ENCODE peak calls at places on chromosomes 11 and 22, in ten cellular contexts. One of them, this sample, is unnamed.

GRCh38 chr11:83537131-83537610 is 251.0 kb upstream of the CCDC90B start:
- DNase-seq in A549: no peak
- DNase-seq in AG09309: no peak
- DNase-seq in psoas muscle: no peak
- DNase-seq in Panc1: no peak
- DNase-seq in mucosa of descending colon: no peak
- DNase-seq in lung: no peak
- DNase-seq in brain microvascular endothelial cell: no peak
- DNase-seq in BE2C: no peak
- DNase-seq in mammary epithelial cell: no peak
- DNase-seq in this sample: no peak

GRCh38 chr11:31802609-31802989 is 8.5 kb downstream of the PAX6 start:
- DNase-seq in BE2C: no peak
- DNase-seq in A549: no peak
- DNase-seq in mucosa of descending colon: no peak
- DNase-seq in psoas muscle: no peak
- DNase-seq in mammary epithelial cell: no peak
- DNase-seq in Panc1: no peak
- DNase-seq in brain microvascular endothelial cell: no peak
- DNase-seq in lung: no peak
- DNase-seq in AG09309: no peak
- DNase-seq in this sample: no peak

GRCh38 chr22:39496131-39496838 is 5.8 kb upstream of the MIEF1 start:
- DNase-seq in brain microvascular endothelial cell: peak
- DNase-seq in psoas muscle: peak
- DNase-seq in Panc1: no peak
- DNase-seq in BE2C: peak
- DNase-seq in AG09309: no peak
- DNase-seq in A549: peak
- DNase-seq in mammary epithelial cell: peak
- DNase-seq in lung: peak
- DNase-seq in mucosa of descending colon: peak
- DNase-seq in this sample: peak

GRCh38 chr11:104076455-104076854 is 40.0 kb downstream of the DDI1 start:
- DNase-seq in mammary epithelial cell: peak
- DNase-seq in A549: no peak
- DNase-seq in AG09309: no peak
- DNase-seq in Panc1: no peak
- DNase-seq in BE2C: no peak
- DNase-seq in brain microvascular endothelial cell: no peak
- DNase-seq in psoas muscle: no peak
- DNase-seq in mucosa of descending colon: no peak
- DNase-seq in lung: no peak
- DNase-seq in this sample: no peak

GRCh38 chr11:35145249-35145648 is 6.3 kb downstream of the CD44 start:
- DNase-seq in AG09309: no peak
- DNase-seq in Panc1: no peak
- DNase-seq in BE2C: no peak
- DNase-seq in psoas muscle: peak
- DNase-seq in brain microvascular endothelial cell: peak
- DNase-seq in A549: no peak
- DNase-seq in lung: no peak
- DNase-seq in mucosa of descending colon: peak
- DNase-seq in mammary epithelial cell: no peak
- DNase-seq in this sample: no peak

GRCh38 chr11:58775066-58775708 is 43.4 kb upstream of the GLYAT start:
- DNase-seq in lung: no peak
- DNase-seq in mammary epithelial cell: no peak
- DNase-seq in mucosa of descending colon: no peak
- DNase-seq in Panc1: no peak
- DNase-seq in AG09309: no peak
- DNase-seq in BE2C: no peak
- DNase-seq in psoas muscle: no peak
- DNase-seq in brain microvascular endothelial cell: no peak
- DNase-seq in A549: no peak
- DNase-seq in this sample: no peak

GRCh38 chr22:43753718-43754117 is 58.4 kb downstream of the EFCAB6 start:
- DNase-seq in lung: no peak
- DNase-seq in mammary epithelial cell: no peak
- DNase-seq in mucosa of descending colon: no peak
- DNase-seq in AG09309: no peak
- DNase-seq in BE2C: no peak
- DNase-seq in Panc1: no peak
- DNase-seq in brain microvascular endothelial cell: no peak
- DNase-seq in psoas muscle: no peak
- DNase-seq in A549: no peak
- DNase-seq in this sample: no peak

GRCh38 chr11:86749376-86749775 is 51.0 kb upstream of the PRSS23 start:
- DNase-seq in A549: no peak
- DNase-seq in psoas muscle: no peak
- DNase-seq in mucosa of descending colon: no peak
- DNase-seq in lung: no peak
- DNase-seq in Panc1: no peak
- DNase-seq in AG09309: no peak
- DNase-seq in brain microvascular endothelial cell: no peak
- DNase-seq in BE2C: no peak
- DNase-seq in mammary epithelial cell: no peak
- DNase-seq in this sample: no peak

GRCh38 chr11:5767056-5767455 is 13.0 kb downstream of the OR52N4 start:
- DNase-seq in BE2C: no peak
- DNase-seq in mucosa of descending colon: no peak
- DNase-seq in Panc1: no peak
- DNase-seq in AG09309: no peak
- DNase-seq in lung: no peak
- DNase-seq in mammary epithelial cell: no peak
- DNase-seq in A549: no peak
- DNase-seq in brain microvascular endothelial cell: no peak
- DNase-seq in psoas muscle: no peak
- DNase-seq in this sample: no peak

GRCh38 chr11:71339178-71339881 is 87.0 kb upstream of the SHANK2 start:
- DNase-seq in psoas muscle: peak
- DNase-seq in mammary epithelial cell: peak
- DNase-seq in A549: no peak
- DNase-seq in mucosa of descending colon: no peak
- DNase-seq in AG09309: no peak
- DNase-seq in Panc1: no peak
- DNase-seq in BE2C: no peak
- DNase-seq in brain microvascular endothelial cell: no peak
- DNase-seq in lung: no peak
- DNase-seq in this sample: peak

DNA sequence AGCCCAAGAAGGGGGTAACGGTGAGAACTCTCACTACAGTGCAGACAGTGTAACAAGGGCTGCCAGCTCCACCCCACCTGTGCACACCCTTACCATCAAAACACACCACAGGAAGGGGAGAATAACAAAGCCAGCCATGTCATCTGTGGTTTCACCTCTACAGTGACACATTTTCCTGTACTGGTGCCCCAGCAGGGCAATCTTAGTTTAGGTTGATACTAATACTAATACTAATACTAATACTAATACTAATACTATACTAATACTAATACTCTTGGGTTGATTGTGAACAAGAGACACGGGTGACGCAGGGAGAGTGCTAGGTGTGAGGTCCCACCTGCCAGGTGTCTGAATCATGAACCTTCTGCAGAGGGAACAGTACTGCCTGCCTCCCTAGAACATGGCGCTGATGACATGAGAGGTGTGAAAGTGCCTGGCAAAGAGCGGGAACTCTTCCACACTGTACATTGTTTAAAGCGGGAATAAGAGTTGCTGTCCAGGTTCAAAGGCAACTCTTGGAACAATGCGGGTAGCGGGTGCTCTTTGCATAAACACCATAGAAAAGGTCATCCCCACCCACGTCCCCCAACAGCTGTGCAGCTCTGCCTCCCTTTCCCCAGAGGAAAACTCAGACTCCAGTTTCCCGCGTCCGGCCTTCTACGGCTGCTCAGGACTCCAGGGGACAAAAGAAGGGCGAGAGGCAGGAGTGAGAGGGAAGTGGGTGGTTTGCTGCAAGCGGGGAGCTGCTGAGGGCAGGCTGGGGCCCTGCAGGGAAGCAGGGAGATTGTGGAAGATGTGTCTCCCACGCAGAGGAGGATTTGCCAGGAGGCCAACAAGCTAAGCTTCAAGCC is 25.0 kb upstream of the TMPRSS4 start:
- DNase-seq in mucosa of descending colon: no peak
- DNase-seq in psoas muscle: peak
- DNase-seq in brain microvascular endothelial cell: no peak
- DNase-seq in AG09309: no peak
- DNase-seq in Panc1: no peak
- DNase-seq in mammary epithelial cell: no peak
- DNase-seq in lung: no peak
- DNase-seq in A549: no peak
- DNase-seq in BE2C: no peak
- DNase-seq in this sample: no peak
- H3K4me3 ChIP-seq in mucosa of descending colon: no peak
- H3K4me3 ChIP-seq in psoas muscle: no peak
- H3K4me3 ChIP-seq in brain microvascular endothelial cell: no peak
- H3K4me3 ChIP-seq in AG09309: no peak
- H3K4me3 ChIP-seq in Panc1: no peak
- H3K4me3 ChIP-seq in mammary epithelial cell: no peak
- H3K4me3 ChIP-seq in lung: no peak
- H3K4me3 ChIP-seq in A549: no peak
- H3K4me3 ChIP-seq in BE2C: no peak
- H3K4me3 ChIP-seq in this sample: no peak

DNA sequence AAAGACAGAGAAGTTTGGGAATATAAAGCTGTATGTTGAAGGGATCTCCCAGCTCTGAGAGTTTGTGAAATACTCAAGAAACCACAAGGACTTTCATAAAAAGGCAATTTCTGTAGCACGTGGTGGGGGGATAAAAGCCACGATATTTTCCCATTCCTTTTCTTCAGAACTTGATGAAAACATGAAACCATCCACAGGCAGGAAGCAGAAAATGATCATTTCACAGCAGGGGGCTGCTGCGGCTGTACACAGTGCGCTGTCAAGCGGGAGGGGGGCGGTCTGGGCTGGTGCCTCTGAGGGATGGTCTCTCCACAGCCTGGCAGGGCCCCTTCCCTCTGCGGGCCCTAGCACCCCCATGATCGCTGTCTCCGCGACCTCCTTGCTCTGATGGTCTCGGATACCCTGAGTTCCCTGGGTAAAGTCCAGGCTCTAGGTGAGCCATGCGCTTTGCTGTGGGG is 423.2 kb downstream of the MN1 start:
- DNase-seq in psoas muscle: no peak
- DNase-seq in mucosa of descending colon: no peak
- DNase-seq in BE2C: no peak
- DNase-seq in Panc1: no peak
- DNase-seq in brain microvascular endothelial cell: peak
- DNase-seq in A549: no peak
- DNase-seq in mammary epithelial cell: no peak
- DNase-seq in AG09309: no peak
- DNase-seq in lung: peak
- DNase-seq in this sample: peak
- TF ChIP-seq CTCF in psoas muscle: no peak
- TF ChIP-seq CTCF in mucosa of descending colon: no peak
- TF ChIP-seq CTCF in BE2C: no peak
- TF ChIP-seq CTCF in Panc1: no peak
- TF ChIP-seq CTCF in brain microvascular endothelial cell: no peak
- TF ChIP-seq CTCF in A549: no peak
- TF ChIP-seq CTCF in mammary epithelial cell: no peak
- TF ChIP-seq CTCF in AG09309: no peak
- TF ChIP-seq CTCF in lung: no peak
- TF ChIP-seq CTCF in this sample: no peak

GRCh38 chr11:64638017-64638664 is 47.1 kb downstream of the SLC22A12 start:
- DNase-seq in Panc1: no peak
- DNase-seq in psoas muscle: no peak
- DNase-seq in AG09309: no peak
- DNase-seq in BE2C: peak
- DNase-seq in brain microvascular endothelial cell: no peak
- DNase-seq in lung: no peak
- DNase-seq in mammary epithelial cell: no peak
- DNase-seq in mucosa of descending colon: peak
- DNase-seq in A549: no peak
- DNase-seq in this sample: no peak
- H3K4me3 ChIP-seq in Panc1: no peak
- H3K4me3 ChIP-seq in psoas muscle: no peak
- H3K4me3 ChIP-seq in AG09309: no peak
- H3K4me3 ChIP-seq in BE2C: peak
- H3K4me3 ChIP-seq in brain microvascular endothelial cell: no peak
- H3K4me3 ChIP-seq in lung: no peak
- H3K4me3 ChIP-seq in mammary epithelial cell: no peak
- H3K4me3 ChIP-seq in mucosa of descending colon: no peak
- H3K4me3 ChIP-seq in A549: no peak
- H3K4me3 ChIP-seq in this sample: no peak

GRCh38 chr11:113370634-113371033 is 16.9 kb upstream of the ANKK1 start:
- DNase-seq in A549: no peak
- DNase-seq in mammary epithelial cell: no peak
- DNase-seq in lung: no peak
- DNase-seq in mucosa of descending colon: no peak
- DNase-seq in AG09309: no peak
- DNase-seq in psoas muscle: no peak
- DNase-seq in BE2C: no peak
- DNase-seq in Panc1: no peak
- DNase-seq in brain microvascular endothelial cell: no peak
- DNase-seq in this sample: no peak

GRCh38 chr11:113373306-113373705 is 14.3 kb upstream of the ANKK1 start:
- DNase-seq in psoas muscle: no peak
- DNase-seq in lung: no peak
- DNase-seq in AG09309: peak
- DNase-seq in brain microvascular endothelial cell: peak
- DNase-seq in mammary epithelial cell: peak
- DNase-seq in mucosa of descending colon: no peak
- DNase-seq in BE2C: no peak
- DNase-seq in A549: no peak
- DNase-seq in Panc1: no peak
- DNase-seq in this sample: peak

GRCh38 chr11:113369411-113369810 is 18.2 kb upstream of the ANKK1 start:
- DNase-seq in AG09309: no peak
- DNase-seq in psoas muscle: no peak
- DNase-seq in A549: no peak
- DNase-seq in lung: no peak
- DNase-seq in mammary epithelial cell: no peak
- DNase-seq in mucosa of descending colon: no peak
- DNase-seq in Panc1: no peak
- DNase-seq in brain microvascular endothelial cell: no peak
- DNase-seq in BE2C: no peak
- DNase-seq in this sample: no peak

GRCh38 chr11:113373981-113374560 is 13.5 kb upstream of the ANKK1 start:
- DNase-seq in psoas muscle: no peak
- DNase-seq in Panc1: no peak
- DNase-seq in A549: no peak
- DNase-seq in mucosa of descending colon: no peak
- DNase-seq in mammary epithelial cell: no peak
- DNase-seq in lung: no peak
- DNase-seq in AG09309: no peak
- DNase-seq in BE2C: no peak
- DNase-seq in brain microvascular endothelial cell: no peak
- DNase-seq in this sample: peak

DNA sequence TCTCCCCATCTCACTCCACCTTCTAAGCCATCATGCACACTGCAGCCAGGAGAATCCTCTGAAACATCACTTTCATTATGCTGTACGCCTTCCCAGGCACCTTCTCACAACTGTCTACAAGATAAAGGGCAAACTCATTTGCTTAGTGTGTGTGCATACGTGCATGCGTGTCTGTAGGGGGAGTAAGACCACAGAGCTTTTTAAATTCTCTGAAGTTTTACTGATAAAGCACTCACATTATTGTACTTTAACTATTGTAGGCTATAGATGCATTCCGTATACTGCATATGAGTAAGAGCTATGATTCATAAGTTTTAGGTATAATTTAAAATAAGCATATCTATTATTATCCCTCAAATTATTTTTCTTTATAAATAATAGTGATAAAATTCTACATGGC is 15.3 kb upstream of the ANKK1 start:
- DNase-seq in lung: no peak
- DNase-seq in BE2C: no peak
- DNase-seq in mammary epithelial cell: no peak
- DNase-seq in Panc1: no peak
- DNase-seq in A549: no peak
- DNase-seq in psoas muscle: no peak
- DNase-seq in mucosa of descending colon: no peak
- DNase-seq in brain microvascular endothelial cell: no peak
- DNase-seq in AG09309: no peak
- DNase-seq in this sample: no peak
- TF ChIP-seq CTCF in lung: no peak
- TF ChIP-seq CTCF in BE2C: peak
- TF ChIP-seq CTCF in mammary epithelial cell: no peak
- TF ChIP-seq CTCF in Panc1: no peak
- TF ChIP-seq CTCF in A549: no peak
- TF ChIP-seq CTCF in psoas muscle: no peak
- TF ChIP-seq CTCF in mucosa of descending colon: no peak
- TF ChIP-seq CTCF in brain microvascular endothelial cell: peak
- TF ChIP-seq CTCF in AG09309: no peak
- TF ChIP-seq CTCF in this sample: peak